ENCODE peak calls at places on chromosome 1, in five cellular contexts. F is small intestine, B is type B pancreatic cell, K is IMR-90, X is amniotic stem cell. U is an unnamed sample.

GRCh38 chr1:86757272-86757984 is 53.1 kb downstream of the SH3GLB1 start:
- DNase-seq in F (no peak), B (no peak), K (peak), X (no peak), U (no peak)

GRCh38 chr1:94095744-94096469 is 25.0 kb downstream of the ABCA4 start:
- DNase-seq in F (no peak), B (no peak), K (peak), X (no peak), U (no peak)

GRCh38 chr1:19460535-19461351 is 24.6 kb downstream of the CAPZB start:
- DNase-seq in F (no peak), B (no peak), K (no peak), X (no peak), U (no peak)

GRCh38 chr1:21175670-21176581 is 771 bp downstream of the EIF4G3 start:
- DNase-seq in F (peak), B (no peak), K (no peak), X (no peak), U (no peak)

GRCh38 chr1:220787069-220787614 is 429 bp downstream of the MTARC1 start:
- DNase-seq in F (peak), B (no peak), K (no peak), X (no peak), U (peak)

GRCh38 chr1:187630653-187631380 is 802.1 kb downstream of the PLA2G4A start:
- DNase-seq in F (no peak), B (no peak), K (no peak), X (no peak), U (no peak)

GRCh38 chr1:154847891-154848290 is 22.2 kb downstream of the KCNN3 start:
- DNase-seq in F (no peak), B (no peak), K (no peak), X (no peak), U (no peak)

GRCh38 chr1:192810253-192810880 is 1.5 kb downstream of the RGS2 start:
- DNase-seq in F (peak), B (no peak), K (peak), X (no peak), U (no peak)

GRCh38 chr1:55727010-55727409 is 511.8 kb upstream of the USP24 start:
- DNase-seq in F (no peak), B (no peak), K (peak), X (no peak), U (no peak)

GRCh38 chr1:64471724-64472276 is 1.9 kb downstream of the CACHD1 start:
- DNase-seq in F (no peak), B (no peak), K (peak), X (no peak), U (no peak)

U was measured in osteocyte.